ENCODE peak calls at places on chromosomes 16 and 17, in eight cellular contexts. One of them, this sample, is unnamed.
A peak's percentile ranks its signal among the peaks of the same experiment; 100 is the strongest.

GRCh38 chr17:69961488-69962145 is 113.4 kb upstream of the KCNJ16 start:
- DNase-seq in mucosa of descending colon: peak; percentile 9
- DNase-seq in nephron progenitor cell: peak; percentile 3
- DNase-seq in cardiac muscle cell: no peak
- DNase-seq in AG04450: peak; percentile 67
- DNase-seq in adrenal gland: peak; percentile 8
- DNase-seq in AG10803: no peak
- DNase-seq in RWPE1: no peak
- DNase-seq in this sample: no peak

GRCh38 chr17:29124135-29124930 is 55.9 kb downstream of the MYO18A start:
- DNase-seq in AG10803: peak; percentile 76
- DNase-seq in cardiac muscle cell: peak; percentile 86
- DNase-seq in RWPE1: peak; percentile 63
- DNase-seq in nephron progenitor cell: no peak
- DNase-seq in AG04450: no peak
- DNase-seq in adrenal gland: peak; percentile 62
- DNase-seq in mucosa of descending colon: peak; percentile 45
- DNase-seq in this sample: peak; percentile 39

GRCh38 chr17:78126895-78127239 is 1.7 kb downstream of the TMC6 start:
- DNase-seq in mucosa of descending colon: no peak
- DNase-seq in RWPE1: no peak
- DNase-seq in AG10803: no peak
- DNase-seq in cardiac muscle cell: no peak
- DNase-seq in AG04450: no peak
- DNase-seq in adrenal gland: no peak
- DNase-seq in nephron progenitor cell: no peak
- DNase-seq in this sample: no peak

GRCh38 chr17:39351508-39351907 is 49.9 kb downstream of the FBXL20 start:
- DNase-seq in mucosa of descending colon: no peak
- DNase-seq in AG04450: no peak
- DNase-seq in nephron progenitor cell: no peak
- DNase-seq in RWPE1: no peak
- DNase-seq in adrenal gland: no peak
- DNase-seq in cardiac muscle cell: no peak
- DNase-seq in AG10803: no peak
- DNase-seq in this sample: no peak

GRCh38 chr16:67336646-67337045 is 10.0 kb downstream of the LRRC36 start:
- DNase-seq in RWPE1: no peak
- DNase-seq in adrenal gland: no peak
- DNase-seq in cardiac muscle cell: no peak
- DNase-seq in AG10803: no peak
- DNase-seq in mucosa of descending colon: no peak
- DNase-seq in nephron progenitor cell: no peak
- DNase-seq in AG04450: no peak
- DNase-seq in this sample: no peak

GRCh38 chr16:1183235-1183907 is 30.5 kb downstream of the CACNA1H start:
- DNase-seq in mucosa of descending colon: peak; percentile 48
- DNase-seq in RWPE1: peak; percentile 24
- DNase-seq in AG10803: peak; percentile 9
- DNase-seq in AG04450: peak; percentile 10
- DNase-seq in cardiac muscle cell: peak; percentile 82
- DNase-seq in nephron progenitor cell: peak; percentile 72
- DNase-seq in adrenal gland: peak; percentile 62
- DNase-seq in this sample: peak; percentile 43

GRCh38 chr17:22718689-22719088 is 1026.4 kb downstream of the KCNJ18 start:
- DNase-seq in mucosa of descending colon: no peak
- DNase-seq in cardiac muscle cell: no peak
- DNase-seq in AG04450: no peak
- DNase-seq in AG10803: no peak
- DNase-seq in nephron progenitor cell: no peak
- DNase-seq in adrenal gland: no peak
- DNase-seq in RWPE1: no peak
- DNase-seq in this sample: no peak

GRCh38 chr17:77450742-77451270 is 310.0 kb downstream of the SEC14L1 start:
- DNase-seq in AG04450: no peak
- DNase-seq in mucosa of descending colon: no peak
- DNase-seq in RWPE1: no peak
- DNase-seq in nephron progenitor cell: no peak
- DNase-seq in adrenal gland: no peak
- DNase-seq in AG10803: no peak
- DNase-seq in cardiac muscle cell: no peak
- DNase-seq in this sample: no peak

GRCh38 chr16:85202631-85203461 is 90.6 kb upstream of the CIBAR2 start:
- DNase-seq in cardiac muscle cell: peak; percentile 98
- DNase-seq in AG04450: peak; percentile 94
- DNase-seq in nephron progenitor cell: peak; percentile 59
- DNase-seq in RWPE1: no peak
- DNase-seq in AG10803: peak; percentile 98
- DNase-seq in adrenal gland: peak; percentile 95
- DNase-seq in mucosa of descending colon: peak; percentile 48
- DNase-seq in this sample: peak; percentile 58

GRCh38 chr16:84411768-84412167 is 43.4 kb downstream of the ATP2C2 start:
- DNase-seq in cardiac muscle cell: no peak
- DNase-seq in RWPE1: no peak
- DNase-seq in mucosa of descending colon: no peak
- DNase-seq in AG10803: no peak
- DNase-seq in adrenal gland: no peak
- DNase-seq in nephron progenitor cell: no peak
- DNase-seq in AG04450: no peak
- DNase-seq in this sample: no peak

GRCh38 chr17:61000911-61001310 is 323.3 kb downstream of the BCAS3 start:
- DNase-seq in RWPE1: peak; percentile 0
- DNase-seq in cardiac muscle cell: peak; percentile 64
- DNase-seq in adrenal gland: no peak
- DNase-seq in mucosa of descending colon: no peak
- DNase-seq in nephron progenitor cell: no peak
- DNase-seq in AG04450: peak; percentile 26
- DNase-seq in AG10803: peak; percentile 48
- DNase-seq in this sample: no peak
- TF ChIP-seq CTCF in RWPE1: no peak
- TF ChIP-seq CTCF in cardiac muscle cell: peak; percentile 48
- TF ChIP-seq CTCF in adrenal gland: peak; percentile 14
- TF ChIP-seq CTCF in mucosa of descending colon: no peak
- TF ChIP-seq CTCF in nephron progenitor cell: no peak
- TF ChIP-seq CTCF in AG04450: peak; percentile 63
- TF ChIP-seq CTCF in AG10803: peak; percentile 50
- TF ChIP-seq CTCF in this sample: peak; percentile 43

DNA sequence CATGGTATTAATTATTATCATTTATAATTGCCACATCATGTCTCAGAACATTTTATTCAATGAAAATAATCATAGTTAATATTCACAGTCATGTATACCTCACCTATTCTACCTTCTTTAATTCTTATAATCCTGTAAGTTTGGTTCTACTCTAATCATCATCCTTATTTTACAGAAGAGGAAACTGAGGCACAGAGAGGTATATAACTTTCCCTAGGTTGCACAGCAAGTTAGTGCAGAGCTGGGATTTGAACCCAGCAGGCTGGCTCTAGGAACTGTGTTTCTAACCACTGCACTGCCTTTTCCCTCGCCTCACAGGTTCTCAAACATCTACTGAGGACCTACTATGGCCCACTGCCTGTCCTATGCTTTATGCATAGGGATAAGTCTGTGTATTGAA is 32.7 kb downstream of the WSB1 start:
- DNase-seq in nephron progenitor cell: no peak
- DNase-seq in AG04450: no peak
- DNase-seq in mucosa of descending colon: no peak
- DNase-seq in AG10803: no peak
- DNase-seq in cardiac muscle cell: no peak
- DNase-seq in adrenal gland: no peak
- DNase-seq in RWPE1: no peak
- DNase-seq in this sample: no peak
- TF ChIP-seq CTCF in nephron progenitor cell: no peak
- TF ChIP-seq CTCF in AG04450: no peak
- TF ChIP-seq CTCF in mucosa of descending colon: no peak
- TF ChIP-seq CTCF in AG10803: no peak
- TF ChIP-seq CTCF in cardiac muscle cell: no peak
- TF ChIP-seq CTCF in adrenal gland: no peak
- TF ChIP-seq CTCF in RWPE1: no peak
- TF ChIP-seq CTCF in this sample: no peak

DNA sequence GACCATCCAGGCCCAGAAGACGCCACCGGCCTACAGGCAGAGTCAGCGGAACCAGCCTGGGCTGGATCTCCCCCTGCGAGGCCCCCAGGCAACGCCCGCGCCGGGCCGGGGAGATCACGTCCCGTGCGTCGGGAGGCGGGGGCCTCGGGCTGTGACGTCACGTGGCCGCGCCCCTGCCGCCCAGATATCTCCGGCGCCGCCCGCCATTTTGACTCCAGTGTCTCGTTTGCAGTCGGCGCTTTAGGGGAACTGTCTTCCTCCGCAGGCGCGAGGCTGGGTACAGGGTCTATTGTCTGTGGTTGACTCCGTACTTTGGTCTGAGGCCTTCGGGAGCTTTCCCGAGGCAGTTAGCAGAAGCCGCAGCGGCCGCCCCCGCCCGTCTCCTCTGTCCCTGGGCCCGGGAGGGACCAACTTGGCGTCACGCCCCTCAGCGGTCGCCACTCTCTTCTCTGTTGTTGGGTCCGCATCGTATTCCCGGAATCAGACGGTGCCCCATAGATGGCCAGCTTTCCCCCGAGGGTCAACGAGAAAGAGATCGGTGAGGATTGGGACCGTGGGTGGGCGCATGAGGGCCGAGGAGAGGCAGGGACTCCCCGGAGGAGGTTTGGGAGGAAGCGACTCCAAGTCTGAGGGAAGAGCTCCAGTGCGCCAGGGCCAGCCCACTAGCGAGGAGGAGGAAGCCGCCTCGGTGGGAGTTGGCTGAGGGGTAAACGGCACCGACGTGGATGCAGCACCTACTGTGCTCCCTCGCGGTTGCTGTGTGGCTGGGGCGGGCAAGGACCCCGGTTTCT is at the start of gene WSB1:
- DNase-seq in cardiac muscle cell: peak; percentile 96
- DNase-seq in nephron progenitor cell: peak; percentile 93
- DNase-seq in AG10803: peak; percentile 92
- DNase-seq in mucosa of descending colon: peak; percentile 95
- DNase-seq in AG04450: peak; percentile 73
- DNase-seq in RWPE1: peak; percentile 93
- DNase-seq in adrenal gland: peak; percentile 94
- DNase-seq in this sample: peak; percentile 88
- TF ChIP-seq CTCF in cardiac muscle cell: no peak
- TF ChIP-seq CTCF in nephron progenitor cell: no peak
- TF ChIP-seq CTCF in AG10803: peak; percentile 6
- TF ChIP-seq CTCF in mucosa of descending colon: no peak
- TF ChIP-seq CTCF in AG04450: no peak
- TF ChIP-seq CTCF in RWPE1: no peak
- TF ChIP-seq CTCF in adrenal gland: peak; percentile 7
- TF ChIP-seq CTCF in this sample: no peak

GRCh38 chr17:57597531-57598453 is 147.3 kb downstream of the CCDC182 start:
- DNase-seq in adrenal gland: peak; percentile 78
- DNase-seq in nephron progenitor cell: peak; percentile 62
- DNase-seq in mucosa of descending colon: peak; percentile 89
- DNase-seq in RWPE1: peak; percentile 62
- DNase-seq in AG10803: peak; percentile 74
- DNase-seq in cardiac muscle cell: peak; percentile 86
- DNase-seq in AG04450: no peak
- DNase-seq in this sample: peak; percentile 74
- TF ChIP-seq CTCF in adrenal gland: peak; percentile 89
- TF ChIP-seq CTCF in nephron progenitor cell: peak; percentile 68
- TF ChIP-seq CTCF in mucosa of descending colon: peak; percentile 62
- TF ChIP-seq CTCF in RWPE1: peak; percentile 81
- TF ChIP-seq CTCF in AG10803: peak; percentile 95
- TF ChIP-seq CTCF in cardiac muscle cell: peak; percentile 95
- TF ChIP-seq CTCF in AG04450: peak; percentile 96
- TF ChIP-seq CTCF in this sample: peak; percentile 85

GRCh38 chr17:73007447-73007846 is 85.0 kb downstream of the SLC39A11 start:
- DNase-seq in AG04450: no peak
- DNase-seq in RWPE1: no peak
- DNase-seq in cardiac muscle cell: peak; percentile 54
- DNase-seq in nephron progenitor cell: no peak
- DNase-seq in mucosa of descending colon: no peak
- DNase-seq in AG10803: peak; percentile 14
- DNase-seq in adrenal gland: no peak
- DNase-seq in this sample: no peak
- TF ChIP-seq CTCF in AG04450: no peak
- TF ChIP-seq CTCF in RWPE1: no peak
- TF ChIP-seq CTCF in cardiac muscle cell: no peak
- TF ChIP-seq CTCF in nephron progenitor cell: no peak
- TF ChIP-seq CTCF in mucosa of descending colon: no peak
- TF ChIP-seq CTCF in AG10803: no peak
- TF ChIP-seq CTCF in adrenal gland: no peak
- TF ChIP-seq CTCF in this sample: no peak

GRCh38 chr16:20262248-20262647 is 65.1 kb downstream of the GP2 start:
- DNase-seq in AG10803: no peak
- DNase-seq in AG04450: no peak
- DNase-seq in RWPE1: no peak
- DNase-seq in cardiac muscle cell: no peak
- DNase-seq in nephron progenitor cell: no peak
- DNase-seq in mucosa of descending colon: no peak
- DNase-seq in adrenal gland: no peak
- DNase-seq in this sample: no peak

GRCh38 chr16:20259549-20259948 is 67.8 kb downstream of the GP2 start:
- DNase-seq in adrenal gland: no peak
- DNase-seq in cardiac muscle cell: no peak
- DNase-seq in AG10803: no peak
- DNase-seq in RWPE1: no peak
- DNase-seq in AG04450: no peak
- DNase-seq in nephron progenitor cell: no peak
- DNase-seq in mucosa of descending colon: no peak
- DNase-seq in this sample: no peak

GRCh38 chr16:20257234-20257633 is 70.1 kb downstream of the GP2 start:
- DNase-seq in RWPE1: no peak
- DNase-seq in AG04450: no peak
- DNase-seq in AG10803: no peak
- DNase-seq in cardiac muscle cell: no peak
- DNase-seq in nephron progenitor cell: no peak
- DNase-seq in mucosa of descending colon: no peak
- DNase-seq in adrenal gland: no peak
- DNase-seq in this sample: no peak

GRCh38 chr16:20263138-20263855 is 64.0 kb downstream of the GP2 start:
- DNase-seq in mucosa of descending colon: no peak
- DNase-seq in AG04450: no peak
- DNase-seq in AG10803: no peak
- DNase-seq in adrenal gland: no peak
- DNase-seq in RWPE1: no peak
- DNase-seq in nephron progenitor cell: no peak
- DNase-seq in cardiac muscle cell: no peak
- DNase-seq in this sample: no peak

GRCh38 chr16:20260215-20261009 is 66.9 kb downstream of the GP2 start:
- DNase-seq in AG10803: no peak
- DNase-seq in adrenal gland: no peak
- DNase-seq in cardiac muscle cell: no peak
- DNase-seq in AG04450: no peak
- DNase-seq in RWPE1: no peak
- DNase-seq in nephron progenitor cell: no peak
- DNase-seq in mucosa of descending colon: no peak
- DNase-seq in this sample: no peak
- TF ChIP-seq CTCF in AG10803: no peak
- TF ChIP-seq CTCF in adrenal gland: no peak
- TF ChIP-seq CTCF in cardiac muscle cell: no peak
- TF ChIP-seq CTCF in AG04450: no peak
- TF ChIP-seq CTCF in RWPE1: no peak
- TF ChIP-seq CTCF in nephron progenitor cell: no peak
- TF ChIP-seq CTCF in mucosa of descending colon: no peak
- TF ChIP-seq CTCF in this sample: no peak